ENCODE peak calls at places on chromosomes 1 and 21, in ten cellular contexts. P is H7; E is stimulated activated CD4-positive, alpha-beta T cell treated with anti-CD3 and anti-CD28 coated beads, Interleukin-12 subunit alpha, Interleukin-12 subunit beta, amount 100 ng/mL, for 4 hours; O is mammary epithelial cell; T is SJSA1; D is neuronal stem cell; J is fibroblast of pulmonary artery; C is left lung; A is SW480; I is astrocyte. Q is an unnamed sample.

GRCh38 chr1:109570414-109570813 is 22.0 kb downstream of the GNAI3 start:
- DNase-seq in P (no peak), E (no peak), O (peak), T (no peak), D (no peak), J (peak), C (no peak), A (no peak), I (peak), Q (no peak)

GRCh38 chr1:2812939-2813653 is 11.6 kb upstream of the TTC34 start:
- DNase-seq in P (no peak), E (no peak), O (no peak), T (no peak), D (no peak), J (no peak), C (no peak), A (no peak), I (no peak), Q (no peak)

GRCh38 chr1:26302733-26303405 is 3.6 kb downstream of the UBXN11 start:
- DNase-seq in P (peak), E (no peak), O (peak), T (peak), D (no peak), J (peak), C (no peak), A (no peak), I (peak), Q (no peak)

GRCh38 chr1:177571485-177572076 is 398.3 kb downstream of the SEC16B start:
- DNase-seq in P (no peak), E (no peak), O (no peak), T (no peak), D (no peak), J (peak), C (no peak), A (no peak), I (no peak), Q (no peak)

GRCh38 chr1:59089922-59090457 is 206.9 kb upstream of the FGGY start:
- DNase-seq in P (no peak), E (no peak), O (no peak), T (no peak), D (no peak), J (no peak), C (no peak), A (no peak), I (no peak), Q (no peak)

GRCh38 chr1:204882479-204882878 is 11.8 kb downstream of the NFASC start:
- DNase-seq in P (no peak), E (no peak), O (no peak), T (no peak), D (no peak), J (no peak), C (no peak), A (no peak), I (no peak), Q (no peak)

GRCh38 chr1:231357831-231358354 is 19.8 kb downstream of the SPRTN start:
- DNase-seq in P (peak), E (peak), O (peak), T (no peak), D (peak), J (peak), C (no peak), A (peak), I (peak), Q (no peak)

GRCh38 chr1:201756411-201756810 is 72.5 kb upstream of the IPO9 start:
- DNase-seq in P (no peak), E (no peak), O (no peak), T (no peak), D (no peak), J (peak), C (no peak), A (no peak), I (peak), Q (no peak)

GRCh38 chr1:43612406-43612805 is 37.5 kb upstream of the KDM4A start:
- DNase-seq in P (no peak), E (no peak), O (no peak), T (no peak), D (no peak), J (no peak), C (no peak), A (no peak), I (no peak), Q (no peak)

GRCh38 chr1:3135073-3135745 is 66.2 kb downstream of the PRDM16 start:
- DNase-seq in P (no peak), E (no peak), O (no peak), T (no peak), D (no peak), J (no peak), C (no peak), A (no peak), I (no peak), Q (no peak)

GRCh38 chr1:35174225-35174540 is 18.8 kb downstream of the SFPQ start:
- DNase-seq in P (no peak), E (no peak), O (no peak), T (no peak), D (no peak), J (no peak), C (no peak), A (no peak), I (no peak), Q (no peak)

GRCh38 chr1:167697667-167698141 is 24.1 kb upstream of the MPZL1 start:
- DNase-seq in P (no peak), E (no peak), O (no peak), T (no peak), D (no peak), J (no peak), C (peak), A (no peak), I (no peak), Q (no peak)

GRCh38 chr1:1434131-1434811 is 1.2 kb upstream of the VWA1 start:
- DNase-seq in P (peak), E (no peak), O (no peak), T (peak), D (no peak), J (no peak), C (no peak), A (no peak), I (peak), Q (peak)

GRCh38 chr1:232334811-232335210 is 295.1 kb downstream of the SIPA1L2 start:
- DNase-seq in P (no peak), E (no peak), O (peak), T (no peak), D (no peak), J (no peak), C (no peak), A (no peak), I (no peak), Q (no peak)

GRCh38 chr1:209095627-209096595 is 487.6 kb upstream of the CAMK1G start:
- DNase-seq in P (no peak), E (no peak), O (peak), T (peak), D (no peak), J (no peak), C (no peak), A (peak), I (peak), Q (no peak)

GRCh38 chr1:118136511-118136937 is 48.5 kb downstream of the SPAG17 start:
- DNase-seq in P (no peak), E (peak), O (peak), T (peak), D (no peak), J (peak), C (no peak), A (peak), I (peak), Q (no peak)

GRCh38 chr1:207388721-207389120 is 65.4 kb upstream of the CR2 start:
- DNase-seq in P (no peak), E (no peak), O (no peak), T (no peak), D (no peak), J (no peak), C (no peak), A (no peak), I (no peak), Q (no peak)

GRCh38 chr1:24770891-24771290 is 25.6 kb downstream of the CLIC4 start:
- DNase-seq in P (no peak), E (no peak), O (no peak), T (no peak), D (no peak), J (peak), C (no peak), A (no peak), I (no peak), Q (no peak)

GRCh38 chr1:240831191-240831631 is 219.3 kb upstream of the GREM2 start:
- DNase-seq in P (no peak), E (no peak), O (no peak), T (no peak), D (no peak), J (peak), C (no peak), A (no peak), I (peak), Q (no peak)

GRCh38 chr1:68121536-68121935 is 71.1 kb upstream of the DIRAS3 start:
- DNase-seq in P (no peak), E (no peak), O (peak), T (no peak), D (no peak), J (peak), C (no peak), A (no peak), I (peak), Q (no peak)

GRCh38 chr1:67479146-67479891 is 49.1 kb upstream of the SERBP1 start:
- DNase-seq in P (no peak), E (no peak), O (peak), T (no peak), D (no peak), J (peak), C (peak), A (no peak), I (peak), Q (no peak)

GRCh38 chr1:230113605-230114241 is 46.7 kb downstream of the GALNT2 start:
- DNase-seq in P (no peak), E (no peak), O (peak), T (peak), D (no peak), J (peak), C (no peak), A (no peak), I (peak), Q (no peak)

GRCh38 chr1:1123581-1124507 is 8.0 kb upstream of the C1orf159 start:
- DNase-seq in P (no peak), E (no peak), O (no peak), T (no peak), D (no peak), J (peak), C (no peak), A (no peak), I (no peak), Q (no peak)

GRCh38 chr1:27004471-27005165 is 8.0 kb downstream of the TENT5B start:
- DNase-seq in P (peak), E (no peak), O (no peak), T (no peak), D (no peak), J (no peak), C (peak), A (peak), I (no peak), Q (peak)

GRCh38 chr1:160808289-160808688 is 12.3 kb downstream of the LY9 start:
- DNase-seq in P (no peak), E (no peak), O (no peak), T (no peak), D (no peak), J (no peak), C (no peak), A (no peak), I (no peak), Q (no peak)

GRCh38 chr1:148307583-148308185 is 155.6 kb upstream of the NBPF11 start:
- DNase-seq in P (no peak), E (no peak), O (no peak), T (no peak), D (no peak), J (no peak), C (peak), A (no peak), I (no peak), Q (no peak)

GRCh38 chr21:31530364-31530763 is 129.1 kb upstream of the SOD1 start:
- DNase-seq in P (peak), E (no peak), O (no peak), T (no peak), D (no peak), J (no peak), C (no peak), A (no peak), I (no peak), Q (no peak)

GRCh38 chr1:42720868-42721267 is 19.2 kb downstream of the CLDN19 start:
- DNase-seq in P (no peak), E (no peak), O (no peak), T (no peak), D (no peak), J (no peak), C (no peak), A (peak), I (no peak), Q (no peak)

GRCh38 chr1:229165327-229165726 is 105.6 kb upstream of the RAB4A start:
- DNase-seq in P (no peak), E (no peak), O (no peak), T (no peak), D (no peak), J (peak), C (no peak), A (peak), I (no peak), Q (no peak)

GRCh38 chr1:43241352-43241953 is 28.3 kb upstream of the TMEM125 start:
- DNase-seq in P (no peak), E (no peak), O (peak), T (no peak), D (no peak), J (peak), C (no peak), A (peak), I (peak), Q (no peak)

GRCh38 chr1:1004780-1005697 is 5.1 kb upstream of the HES4 start:
- DNase-seq in P (peak), E (no peak), O (no peak), T (no peak), D (no peak), J (peak), C (peak), A (peak), I (no peak), Q (peak)

Q was measured in H9.